ENCODE peak calls at places on chromosomes 3 and 15, in seven cellular contexts. U is pancreas, J is H9, R is spleen, Z is sigmoid colon, D is A549, H is Panc1. M is an unnamed sample.

GRCh38 chr15:52183562-52184173 is 7.5 kb downstream of the GNB5 start:
- DNase-seq in U (no peak), J (no peak), H (peak), R (no peak), D (peak), Z (no peak), M (no peak)

GRCh38 chr15:63338170-63338569 is 43.5 kb downstream of the CA12 start:
- DNase-seq in D (no peak), H (no peak), U (no peak), R (no peak), Z (no peak), J (no peak), M (no peak)

GRCh38 chr15:85582719-85583089 is 202.3 kb downstream of the AKAP13 start:
- DNase-seq in R (peak), U (no peak), H (no peak), J (no peak), D (no peak), Z (peak), M (no peak)

GRCh38 chr15:60740787-60741354 is 261.9 kb upstream of the ICE2 start:
- DNase-seq in D (no peak), R (no peak), J (no peak), H (no peak), U (no peak), Z (no peak), M (no peak)

GRCh38 chr3:128151758-128152274 is 1.5 kb upstream of the EEFSEC start:
- DNase-seq in Z (no peak), D (no peak), J (no peak), U (no peak), H (no peak), R (no peak), M (no peak)

GRCh38 chr3:126539558-126540250 is 15.7 kb downstream of the CHST13 start:
- DNase-seq in J (peak), H (no peak), U (no peak), Z (peak), R (peak), D (no peak), M (no peak)

GRCh38 chr15:52180196-52180835 is 10.9 kb downstream of the GNB5 start:
- DNase-seq in D (no peak), Z (no peak), J (no peak), H (no peak), R (peak), U (no peak), M (no peak)

GRCh38 chr15:71278989-71279756 is 163.9 kb downstream of the THSD4 start:
- DNase-seq in R (no peak), J (no peak), U (no peak), D (peak), Z (peak), H (no peak), M (no peak)

GRCh38 chr15:85318048-85318731 is 62.2 kb upstream of the AKAP13 start:
- DNase-seq in J (no peak), D (peak), U (no peak), R (no peak), Z (no peak), H (no peak), M (no peak)

GRCh38 chr3:172241385-172241784 is 202.0 kb downstream of the FNDC3B start:
- DNase-seq in J (no peak), Z (no peak), H (no peak), U (no peak), R (no peak), D (no peak), M (no peak)

GRCh38 chr3:79361748-79362378 is 405.9 kb downstream of the ROBO1 start:
- DNase-seq in R (no peak), U (no peak), Z (no peak), D (no peak), J (no peak), H (peak), M (no peak)

GRCh38 chr3:58237238-58237939 is at the start of gene ABHD6:
- DNase-seq in R (peak), Z (peak), H (no peak), J (peak), D (peak), U (peak), M (peak)

GRCh38 chr3:188234172-188234571 is 80.2 kb downstream of the LPP start:
- DNase-seq in J (no peak), H (no peak), Z (no peak), R (no peak), U (no peak), D (no peak), M (no peak)

GRCh38 chr3:19543212-19543841 is 390.7 kb downstream of the EFHB start:
- DNase-seq in J (peak), D (no peak), U (no peak), R (no peak), H (peak), Z (no peak), M (no peak)

GRCh38 chr3:157858821-157859220 is 247.4 kb downstream of the SHOX2 start:
- DNase-seq in J (no peak), Z (no peak), R (no peak), U (no peak), H (no peak), D (no peak), M (no peak)

GRCh38 chr3:123871946-123872345 is 12.2 kb downstream of the MYLK start:
- DNase-seq in Z (no peak), R (no peak), D (no peak), J (no peak), H (no peak), U (no peak), M (no peak)

GRCh38 chr15:62850318-62850717 is 192.2 kb upstream of the TPM1 start:
- DNase-seq in U (no peak), Z (no peak), H (no peak), J (no peak), R (no peak), D (no peak), M (no peak)

GRCh38 chr3:47573190-47574172 is 5.2 kb downstream of the CSPG5 start:
- DNase-seq in U (no peak), H (no peak), Z (no peak), J (no peak), D (no peak), R (no peak), M (no peak)

GRCh38 chr3:50255251-50255615 is 13.7 kb upstream of the SEMA3B start:
- DNase-seq in U (peak), H (no peak), R (no peak), J (no peak), D (no peak), Z (no peak), M (no peak)

GRCh38 chr3:114973576-114973975 is 173.5 kb downstream of the ZBTB20 start:
- DNase-seq in J (no peak), D (no peak), Z (no peak), R (no peak), H (no peak), U (no peak), M (no peak)

GRCh38 chr15:57897870-57898269 is 167.6 kb downstream of the ALDH1A2 start:
- DNase-seq in R (no peak), Z (no peak), J (no peak), H (no peak), U (no peak), D (no peak), M (no peak)

GRCh38 chr3:76997733-76998132 is 42.2 kb upstream of the ROBO2 start:
- DNase-seq in U (no peak), Z (no peak), R (no peak), J (no peak), H (no peak), D (no peak), M (no peak)

GRCh38 chr3:108401836-108402235 is 105.5 kb downstream of the HHLA2 start:
- DNase-seq in J (no peak), U (no peak), R (no peak), Z (no peak), D (no peak), H (no peak), M (no peak)

GRCh38 chr3:100128565-100128964 is 14.3 kb upstream of the FILIP1L start:
- DNase-seq in D (no peak), J (no peak), U (no peak), H (no peak), R (no peak), Z (no peak), M (no peak)

DNA sequence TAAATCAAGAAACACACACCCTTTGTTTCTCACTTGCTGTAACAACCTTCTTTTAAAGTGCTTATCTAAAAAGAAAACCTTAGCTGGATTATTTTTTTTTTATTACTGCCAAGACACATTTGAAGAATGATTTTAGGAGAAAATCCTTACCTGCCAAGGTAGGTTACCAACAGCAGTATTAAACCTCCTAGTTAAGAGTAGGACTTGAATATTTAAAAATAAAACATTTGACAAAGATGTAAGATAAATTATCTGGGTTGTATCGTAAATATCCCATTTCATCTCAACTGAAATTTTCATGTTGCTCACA is 192.1 kb downstream of the PDZRN3 start:
- DNase-seq in D (no peak), U (no peak), Z (no peak), H (no peak), R (no peak), J (no peak), M (no peak)
- TF ChIP-seq CTCF in D (no peak), U (no peak), Z (no peak), H (peak), R (no peak), J (peak), M (no peak)

DNA sequence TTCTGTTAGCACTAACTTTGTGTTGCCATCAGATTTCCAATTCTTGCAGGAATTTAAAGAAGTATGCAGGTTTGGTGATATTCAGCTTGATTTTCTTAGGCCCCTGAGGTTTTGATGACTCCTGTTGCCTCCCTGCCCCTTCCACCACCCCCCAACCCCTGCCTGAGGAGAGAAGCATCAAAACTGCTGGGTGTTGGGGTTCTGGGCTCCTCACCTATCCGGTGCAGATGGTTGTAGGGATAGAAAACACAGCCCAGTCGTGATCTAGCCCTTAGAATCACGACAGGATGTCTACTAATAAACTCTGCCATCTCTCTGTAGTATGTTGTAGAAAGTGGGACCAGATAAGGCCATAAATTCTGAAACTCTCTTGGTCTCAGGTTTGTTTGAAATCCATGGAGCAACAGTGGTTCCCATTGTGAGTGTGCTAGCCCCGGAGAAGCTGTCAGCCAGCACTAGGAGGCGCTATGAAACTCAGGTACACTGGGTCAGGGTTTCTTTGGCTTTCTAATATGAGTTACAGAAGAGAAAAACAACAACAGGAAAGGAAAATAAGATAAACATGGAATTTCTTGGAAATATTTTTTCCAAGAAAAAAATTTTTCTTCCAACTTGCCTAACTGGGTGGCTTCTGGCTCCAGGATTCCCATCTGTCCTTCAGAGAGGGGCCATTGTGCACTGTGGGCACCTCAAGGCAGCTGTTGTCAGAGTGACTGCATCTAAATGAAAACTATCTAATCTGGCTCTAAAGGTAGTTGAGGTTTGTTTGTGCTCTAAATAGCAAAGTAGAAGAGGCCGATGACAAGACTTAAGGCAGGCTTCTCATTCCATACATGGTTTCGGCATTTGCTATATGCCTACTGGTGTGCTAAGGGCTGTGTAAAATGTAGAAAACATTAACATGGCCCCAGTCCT is 8.7 kb downstream of the SRP14 start:
- DNase-seq in U (no peak), D (no peak), H (no peak), Z (no peak), R (no peak), J (no peak), M (no peak)
- H3K27ac ChIP-seq in U (no peak), D (no peak), H (no peak), Z (peak), R (no peak), J (no peak), M (no peak)

DNA sequence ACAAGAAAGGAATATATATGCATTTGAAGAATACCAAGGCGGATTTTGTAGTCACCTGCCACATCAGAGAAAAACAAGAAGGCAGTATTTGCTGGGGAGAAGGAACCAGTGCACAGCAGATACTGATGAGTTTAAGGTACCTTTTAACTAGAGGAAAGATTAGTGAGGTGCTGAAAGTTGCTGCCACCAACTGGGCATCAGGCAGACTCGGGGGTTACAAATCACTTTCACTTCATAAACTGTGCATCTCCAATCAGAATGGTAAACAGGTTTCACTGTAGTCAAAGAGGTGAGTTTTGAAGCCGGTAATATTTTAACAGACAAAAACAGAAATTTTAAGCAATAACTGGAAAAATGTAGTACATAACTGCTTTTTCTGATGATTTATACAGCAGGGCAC is 4.1 kb downstream of the FBN1 start:
- DNase-seq in U (no peak), Z (no peak), R (no peak), D (no peak), J (no peak), H (peak), M (no peak)
- TF ChIP-seq CTCF in U (no peak), Z (no peak), R (peak), D (no peak), J (no peak), H (peak), M (peak)

DNA sequence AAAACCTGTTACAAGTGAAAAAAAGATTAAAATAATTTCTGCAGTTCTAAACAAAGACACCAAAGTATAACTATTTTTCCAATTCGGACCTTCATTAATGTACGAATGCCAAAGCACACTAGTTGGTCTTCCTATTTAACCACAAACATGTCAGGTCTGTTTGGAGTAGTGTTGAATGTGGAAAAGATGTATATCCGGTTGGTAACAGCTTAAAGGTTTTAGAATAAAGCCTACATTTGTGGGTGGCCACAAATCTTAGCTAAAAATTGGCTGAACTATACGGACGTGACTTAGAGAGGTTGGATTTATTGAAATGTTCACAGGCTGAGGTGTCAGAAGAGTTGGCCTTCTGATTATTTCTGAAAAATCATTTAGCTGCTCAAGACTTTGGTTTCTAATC is 78.4 kb downstream of the FSIP1 start:
- DNase-seq in H (no peak), Z (no peak), J (no peak), U (no peak), D (no peak), R (no peak), M (no peak)
- H3K27ac ChIP-seq in H (no peak), Z (no peak), J (no peak), U (no peak), D (no peak), R (no peak), M (no peak)

GRCh38 chr3:40588406-40588805 is 63.6 kb downstream of the ZNF621 start:
- DNase-seq in J (peak), D (no peak), Z (no peak), U (no peak), R (no peak), H (no peak), M (no peak)
- TF ChIP-seq CTCF in J (peak), D (no peak), Z (no peak), U (no peak), R (no peak), H (no peak), M (no peak)

GRCh38 chr3:195156286-195156890 is 114.6 kb downstream of the XXYLT1 start:
- DNase-seq in Z (no peak), J (no peak), R (no peak), U (no peak), H (no peak), D (no peak), M (no peak)

GRCh38 chr3:195160257-195160898 is 110.6 kb downstream of the XXYLT1 start:
- DNase-seq in D (no peak), R (no peak), Z (no peak), U (no peak), H (no peak), J (no peak), M (no peak)

GRCh38 chr3:195160908-195161434 is 110.0 kb downstream of the XXYLT1 start:
- DNase-seq in R (no peak), D (no peak), H (no peak), Z (no peak), J (no peak), U (no peak), M (no peak)

GRCh38 chr3:195159819-195160175 is 111.2 kb downstream of the XXYLT1 start:
- DNase-seq in U (no peak), Z (no peak), J (no peak), H (no peak), D (no peak), R (no peak), M (no peak)

GRCh38 chr3:195159117-195159818 is 111.7 kb downstream of the XXYLT1 start:
- DNase-seq in D (no peak), U (no peak), R (no peak), H (no peak), J (no peak), Z (no peak), M (no peak)
- H3K27ac ChIP-seq in D (no peak), U (no peak), R (peak), H (no peak), J (no peak), Z (peak), M (no peak)

GRCh38 chr3:161637559-161637958 is 141.0 kb downstream of the OTOL1 start:
- DNase-seq in Z (no peak), H (no peak), R (no peak), D (no peak), U (no peak), J (no peak), M (no peak)
- TF ChIP-seq CTCF in Z (no peak), H (no peak), R (no peak), D (no peak), U (no peak), J (no peak), M (no peak)

GRCh38 chr15:94238539-94239118 is 7.3 kb downstream of the MCTP2 start:
- DNase-seq in H (no peak), D (no peak), J (no peak), R (no peak), U (no peak), Z (no peak), M (no peak)
- H3K27ac ChIP-seq in H (no peak), D (no peak), J (no peak), R (peak), U (peak), Z (no peak), M (no peak)

GRCh38 chr3:170259853-170260386 is 37.7 kb downstream of the PRKCI start:
- DNase-seq in Z (no peak), U (no peak), D (no peak), J (no peak), H (no peak), R (no peak), M (no peak)
- TF ChIP-seq CTCF in Z (no peak), U (no peak), D (no peak), J (no peak), H (no peak), R (no peak), M (no peak)

M was measured in coronary artery.